ENCODE peak calls at places on chromosomes 2 and 18, in nine cellular contexts. J is heart left ventricle, A is body of pancreas, M is lower leg skin, F is HepG2, Z is H54, U is esophagus squamous epithelium, B is GM12891, S is tibial nerve. H is an unnamed sample.

GRCh38 chr18:26854292-26854881 is 11.1 kb downstream of the AQP4 start:
- DNase-seq in U (no peak), B (no peak), M (no peak), J (no peak), F (no peak), Z (no peak), A (peak), S (no peak), H (no peak)

GRCh38 chr2:68687018-68687417 is 43.6 kb downstream of the PROKR1 start:
- DNase-seq in U (no peak), F (no peak), A (no peak), B (no peak), Z (no peak), M (no peak), S (no peak), J (no peak), H (no peak)

GRCh38 chr18:61635901-61636528 is 256.8 kb downstream of the RNF152 start:
- DNase-seq in F (peak), S (no peak), A (peak), J (peak), Z (peak), M (peak), B (peak), U (no peak), H (peak)

GRCh38 chr2:199384043-199384442 is 73.7 kb downstream of the SATB2 start:
- DNase-seq in F (no peak), B (no peak), A (no peak), M (no peak), U (no peak), Z (no peak), J (no peak), S (no peak), H (no peak)

GRCh38 chr18:26458526-26459232 is 89.7 kb downstream of the KCTD1 start:
- DNase-seq in A (no peak), Z (no peak), S (no peak), M (no peak), U (no peak), J (no peak), B (peak), F (no peak), H (peak)

GRCh38 chr2:199704358-199705238 is 146.4 kb downstream of the FTCDNL1 start:
- DNase-seq in A (peak), F (peak), U (no peak), S (no peak), Z (peak), B (no peak), J (no peak), M (no peak), H (no peak)

GRCh38 chr18:30094556-30094955 is 948.0 kb downstream of the DSC3 start:
- DNase-seq in J (no peak), B (no peak), F (no peak), A (no peak), Z (peak), M (no peak), U (no peak), S (no peak), H (no peak)

GRCh38 chr2:8481463-8482009 is 200.3 kb upstream of the ID2 start:
- DNase-seq in Z (no peak), J (no peak), B (no peak), F (no peak), U (no peak), M (no peak), A (no peak), S (no peak), H (no peak)

GRCh38 chr2:96143848-96144480 is 1.3 kb downstream of the DUSP2 start:
- DNase-seq in A (peak), B (no peak), J (no peak), Z (no peak), M (no peak), S (no peak), F (no peak), U (no peak), H (no peak)

GRCh38 chr2:141379965-141380624 is 750.7 kb downstream of the LRP1B start:
- DNase-seq in U (no peak), J (no peak), S (no peak), A (no peak), M (no peak), Z (no peak), F (no peak), B (no peak), H (no peak)

GRCh38 chr2:75709297-75709696 is 1.4 kb downstream of the GCFC2 start:
- DNase-seq in F (peak), B (no peak), U (no peak), Z (no peak), J (no peak), S (no peak), A (no peak), M (no peak), H (no peak)

GRCh38 chr2:164810843-164811242 is 30.8 kb downstream of the COBLL1 start:
- DNase-seq in J (no peak), M (no peak), Z (no peak), B (no peak), F (peak), A (no peak), U (no peak), S (no peak), H (no peak)

GRCh38 chr2:212892193-212892592 is 259.2 kb downstream of the IKZF2 start:
- DNase-seq in M (no peak), F (peak), B (no peak), Z (no peak), J (no peak), A (peak), S (no peak), U (no peak), H (no peak)

GRCh38 chr2:62705007-62705829 is at the start of gene EHBP1:
- DNase-seq in Z (peak), A (peak), S (peak), F (peak), J (peak), M (peak), U (peak), B (peak), H (peak)

GRCh38 chr2:185970148-185970852 is 231.7 kb downstream of the FSIP2 start:
- DNase-seq in F (peak), Z (no peak), A (peak), M (no peak), J (no peak), U (no peak), B (no peak), S (no peak), H (no peak)

GRCh38 chr18:79069792-79070151 is 578 bp downstream of the ATP9B start:
- DNase-seq in M (no peak), A (no peak), U (no peak), B (no peak), Z (no peak), J (no peak), F (no peak), S (no peak), H (no peak)

GRCh38 chr2:23940262-23940975 is at the start of gene UBXN2A:
- DNase-seq in B (peak), J (peak), U (no peak), S (peak), Z (peak), F (peak), M (peak), A (peak), H (peak)

GRCh38 chr18:13635046-13635445 is 91.3 kb downstream of the FAM210A start:
- DNase-seq in J (peak), B (no peak), Z (no peak), A (no peak), F (no peak), U (no peak), S (no peak), M (no peak), H (no peak)

GRCh38 chr2:28361991-28362710 is 30.5 kb upstream of the FOSL2 start:
- DNase-seq in U (no peak), J (no peak), A (no peak), M (no peak), B (no peak), F (no peak), Z (no peak), S (no peak), H (no peak)

GRCh38 chr2:127187081-127187775 is 32.9 kb downstream of the CYP27C1 start:
- DNase-seq in M (no peak), F (no peak), U (no peak), S (no peak), B (no peak), Z (no peak), A (no peak), J (no peak), H (no peak)

GRCh38 chr18:24080861-24081260 is 58.0 kb upstream of the CABYR start:
- DNase-seq in F (no peak), Z (no peak), A (no peak), J (no peak), M (no peak), B (no peak), S (no peak), U (no peak), H (no peak)

GRCh38 chr2:223995569-223995968 is 38.3 kb downstream of the MRPL44 start:
- DNase-seq in Z (peak), S (no peak), A (no peak), J (no peak), M (no peak), F (peak), B (no peak), U (no peak), H (no peak)

GRCh38 chr2:239232195-239232578 is 168.6 kb downstream of the HDAC4 start:
- DNase-seq in J (no peak), F (no peak), M (no peak), B (no peak), U (no peak), A (no peak), S (no peak), Z (no peak), H (no peak)

GRCh38 chr18:69215151-69215550 is 185.5 kb upstream of the DOK6 start:
- DNase-seq in S (no peak), M (no peak), F (no peak), B (no peak), A (no peak), J (no peak), U (no peak), Z (no peak), H (no peak)

GRCh38 chr2:220103596-220103995 is 476.2 kb downstream of the SLC4A3 start:
- DNase-seq in F (no peak), B (no peak), S (no peak), M (no peak), Z (no peak), A (no peak), U (no peak), J (no peak), H (no peak)

GRCh38 chr2:200383380-200384110 is 77.1 kb downstream of the SPATS2L start:
- DNase-seq in B (no peak), F (no peak), J (no peak), Z (no peak), M (no peak), S (no peak), A (no peak), U (no peak), H (no peak)

GRCh38 chr18:59779979-59780378 is 82.8 kb upstream of the CCBE1 start:
- DNase-seq in M (no peak), S (no peak), Z (peak), A (no peak), F (no peak), B (no peak), J (no peak), U (no peak), H (no peak)

GRCh38 chr2:134739261-134739878 is 20.6 kb upstream of the TMEM163 start:
- DNase-seq in M (no peak), Z (no peak), U (no peak), A (no peak), J (no peak), B (no peak), S (no peak), F (no peak), H (no peak)

GRCh38 chr2:35830833-35831232 is 524.7 kb upstream of the CRIM1 start:
- DNase-seq in M (no peak), Z (no peak), U (no peak), B (no peak), A (no peak), F (no peak), S (no peak), J (no peak), H (no peak)

GRCh38 chr2:60104514-60105501 is 448.6 kb downstream of the BCL11A start:
- DNase-seq in U (no peak), B (no peak), Z (no peak), M (no peak), S (no peak), F (no peak), J (no peak), A (no peak), H (no peak)

GRCh38 chr18:36440614-36441013 is 143.1 kb downstream of the FHOD3 start:
- DNase-seq in A (no peak), Z (no peak), F (no peak), S (no peak), J (no peak), B (no peak), U (no peak), M (no peak), H (no peak)

GRCh38 chr2:145412155-145412554 is 892.2 kb upstream of the ZEB2 start:
- DNase-seq in S (no peak), M (no peak), B (no peak), Z (no peak), A (no peak), U (no peak), J (no peak), F (no peak), H (no peak)

DNA sequence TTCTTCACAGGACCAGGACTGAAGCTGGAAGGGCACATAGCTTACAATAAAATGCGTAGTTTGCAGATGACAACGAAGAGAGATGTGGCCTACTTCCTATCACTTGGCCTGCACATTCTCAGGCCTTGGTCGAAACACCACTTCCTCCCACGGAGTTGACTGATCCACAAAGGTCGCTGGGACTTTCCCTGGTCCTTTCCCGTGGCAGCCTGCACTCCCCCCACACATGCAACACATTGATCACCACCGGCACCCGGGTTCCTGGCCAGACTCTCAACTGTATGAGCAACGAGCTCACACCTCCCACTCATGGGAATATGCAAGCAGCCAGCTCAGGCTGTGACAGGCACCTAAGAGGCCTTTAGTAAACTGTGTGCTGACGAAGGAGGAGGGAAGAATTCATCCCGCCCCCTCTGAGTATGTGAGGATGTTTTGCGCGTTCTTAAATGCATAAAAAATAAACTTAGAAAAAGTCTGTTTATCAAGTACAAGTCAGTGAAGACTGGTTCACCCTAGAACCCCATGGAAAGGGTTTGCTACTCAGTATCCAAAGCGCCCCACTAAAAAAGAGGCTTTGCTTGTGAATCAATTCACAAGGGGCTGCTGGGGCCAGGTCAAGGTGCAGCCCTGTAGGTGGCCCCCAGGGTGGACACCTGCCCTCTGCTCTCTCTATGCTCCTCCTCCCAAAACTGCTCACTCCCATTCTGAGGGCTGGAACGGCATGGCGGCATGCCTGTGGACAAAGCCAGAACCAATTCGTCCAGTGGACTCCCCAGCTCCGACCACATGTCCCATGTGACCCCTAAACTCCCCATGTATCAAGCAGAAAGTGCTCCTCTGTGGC is 154.3 kb downstream of the EIPR1 start:
- DNase-seq in M (no peak), Z (no peak), F (no peak), J (no peak), U (no peak), A (no peak), S (no peak), B (no peak), H (no peak)
- TF ChIP-seq POLR2A in M (no peak), Z (no peak), F (no peak), J (no peak), U (no peak), A (no peak), S (no peak), B (no peak), H (no peak)

GRCh38 chr2:42298996-42299754 is 61.8 kb downstream of the COX7A2L start:
- DNase-seq in S (no peak), J (no peak), Z (no peak), B (no peak), U (no peak), A (no peak), M (no peak), F (no peak), H (no peak)

GRCh38 chr2:42303252-42303651 is 57.8 kb downstream of the COX7A2L start:
- DNase-seq in U (no peak), M (no peak), S (no peak), B (no peak), J (no peak), F (no peak), Z (no peak), A (no peak), H (no peak)

GRCh38 chr2:42307180-42307579 is 53.8 kb downstream of the COX7A2L start:
- DNase-seq in Z (no peak), U (no peak), M (no peak), J (no peak), F (no peak), A (no peak), S (no peak), B (no peak), H (no peak)

GRCh38 chr2:42300527-42300926 is 60.5 kb downstream of the COX7A2L start:
- DNase-seq in Z (no peak), J (no peak), S (no peak), U (no peak), A (no peak), B (no peak), F (no peak), M (no peak), H (no peak)

GRCh38 chr2:42304059-42304713 is 56.8 kb downstream of the COX7A2L start:
- DNase-seq in A (no peak), S (no peak), B (no peak), J (no peak), M (no peak), U (no peak), Z (no peak), F (no peak), H (no peak)
- TF ChIP-seq POLR2A in A (no peak), S (no peak), B (no peak), J (no peak), M (no peak), U (no peak), Z (no peak), F (no peak), H (no peak)

GRCh38 chr2:113197347-113198047 is 23.7 kb downstream of the PSD4 start:
- DNase-seq in F (no peak), Z (no peak), J (no peak), U (no peak), A (no peak), S (no peak), B (no peak), M (no peak), H (no peak)

GRCh38 chr2:113200236-113200635 is 26.5 kb downstream of the PSD4 start:
- DNase-seq in Z (no peak), B (no peak), U (no peak), A (no peak), J (no peak), S (no peak), F (no peak), M (no peak), H (no peak)

GRCh38 chr2:113200736-113201490 is 27.1 kb downstream of the PSD4 start:
- DNase-seq in B (no peak), M (no peak), F (no peak), J (no peak), U (no peak), Z (no peak), A (no peak), S (no peak), H (no peak)

GRCh38 chr2:113198048-113198789 is 24.4 kb downstream of the PSD4 start:
- DNase-seq in M (no peak), S (no peak), Z (no peak), A (no peak), U (no peak), B (no peak), J (no peak), F (no peak), H (no peak)

DNA sequence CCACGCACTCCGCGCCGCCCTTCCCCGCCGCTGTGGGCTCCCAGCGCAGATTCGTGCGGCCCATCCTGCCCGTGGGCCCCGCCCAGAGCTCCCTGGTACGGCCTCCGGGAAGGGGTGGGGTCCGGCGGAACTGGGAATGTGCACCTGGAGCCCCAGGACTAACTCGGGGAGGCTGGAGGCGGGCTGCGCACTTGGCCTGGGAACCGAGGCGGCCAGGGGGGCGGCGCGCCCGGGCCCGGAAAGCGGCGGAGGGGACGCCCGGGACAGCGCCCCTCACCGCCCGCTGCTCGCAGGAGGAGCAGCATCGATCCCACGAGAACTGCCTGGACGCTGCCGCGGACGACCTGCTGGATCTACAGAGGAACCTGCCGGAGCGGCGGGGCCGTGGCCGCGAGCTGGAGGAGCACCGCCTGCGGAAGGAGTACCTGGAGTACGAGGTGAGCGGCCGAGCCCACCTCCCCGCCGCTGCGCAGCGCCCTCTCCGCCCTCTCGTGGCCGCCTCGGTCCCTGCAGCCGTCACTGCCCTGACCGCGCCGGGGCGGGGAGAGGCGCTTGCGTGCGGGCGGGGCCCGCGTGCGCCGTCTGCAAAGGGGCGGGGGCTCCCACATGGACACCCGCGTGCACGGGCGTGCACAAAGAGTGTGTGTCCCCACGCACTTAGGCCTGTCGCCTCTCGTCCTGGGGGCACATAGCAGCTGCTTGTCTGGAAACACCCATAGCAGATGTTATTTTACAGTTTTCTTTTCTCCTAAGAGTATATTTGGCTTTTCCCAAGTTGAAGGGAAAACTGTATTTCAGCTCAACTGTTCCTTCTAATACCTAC is 25.2 kb downstream of the PSD4 start:
- DNase-seq in M (peak), J (peak), S (peak), A (peak), F (peak), U (no peak), Z (peak), B (no peak), H (peak)
- TF ChIP-seq POLR2A in M (no peak), J (no peak), S (peak), A (peak), F (peak), U (no peak), Z (no peak), B (no peak), H (no peak)

GRCh38 chr2:222452422-222452950 is 28.1 kb downstream of the SGPP2 start:
- DNase-seq in F (no peak), S (no peak), Z (no peak), B (no peak), U (no peak), A (no peak), M (no peak), J (no peak), H (no peak)
- TF ChIP-seq POLR2A in F (no peak), S (no peak), Z (no peak), B (no peak), U (no peak), A (no peak), M (no peak), J (no peak), H (no peak)

DNA sequence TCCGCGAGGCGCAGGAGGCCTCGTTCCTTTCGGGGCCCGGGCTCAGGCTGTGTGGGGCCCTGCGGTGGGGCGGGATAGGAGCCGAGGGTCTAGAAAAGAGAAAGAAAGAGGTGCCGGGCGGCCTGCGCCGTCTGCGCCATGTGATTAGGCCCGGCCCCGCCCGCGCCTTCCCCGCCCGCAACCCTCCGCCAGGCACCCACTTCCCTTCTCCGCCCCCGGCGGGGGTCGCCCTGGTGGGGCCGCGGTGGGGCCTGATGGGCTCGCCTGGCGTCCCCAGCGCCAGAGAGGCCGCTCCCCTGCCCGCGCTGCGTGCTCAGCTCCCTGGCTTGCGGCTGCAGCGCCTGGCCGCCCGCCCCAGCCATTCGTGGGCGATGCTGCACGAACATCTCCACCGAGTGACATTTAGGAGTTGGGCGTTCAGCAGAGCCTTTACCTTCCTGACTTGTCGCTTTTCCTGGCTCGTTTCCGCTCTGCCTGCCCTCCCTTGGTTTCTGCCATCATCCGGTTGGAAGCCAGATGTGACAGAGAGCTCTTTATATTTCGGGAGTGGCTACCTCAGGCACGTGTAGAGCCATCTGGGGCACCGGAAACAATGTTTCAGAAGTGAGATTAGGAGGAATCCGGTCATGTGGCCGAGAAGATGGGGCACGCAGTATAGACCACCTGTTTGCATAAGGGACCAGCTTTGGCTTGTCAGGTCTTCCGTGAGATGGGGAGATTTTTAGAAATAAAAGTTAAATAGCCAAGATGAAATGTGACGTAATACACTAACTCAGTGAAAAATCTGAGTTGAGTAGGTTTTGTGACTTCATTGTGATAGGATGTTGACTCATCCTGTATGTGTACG is 1.1 kb downstream of the GLS start:
- DNase-seq in S (peak), F (peak), Z (peak), A (peak), J (peak), U (peak), B (no peak), M (peak), H (peak)
- TF ChIP-seq POLR2A in S (peak), F (peak), Z (peak), A (peak), J (no peak), U (no peak), B (peak), M (no peak), H (peak)